ENCODE peak calls at places on chromosomes 5 and 9, in four cellular contexts. T is BJ, L is neuronal stem cell, C is cardiac fibroblast. P is an unnamed sample.

GRCh38 chr5:45532826-45533624 is 163.2 kb downstream of the HCN1 start:
- DNase-seq in C (no peak), L (peak), T (no peak), P (peak)

GRCh38 chr9:107983191-107983603 is 493.6 kb upstream of the KLF4 start:
- DNase-seq in T (peak), C (peak), L (no peak), P (no peak)

GRCh38 chr5:997711-998110 is 10.9 kb upstream of the NKD2 start:
- DNase-seq in C (no peak), L (no peak), T (no peak), P (no peak)

GRCh38 chr9:123414226-123414625 is 58.2 kb downstream of the CRB2 start:
- DNase-seq in L (no peak), T (no peak), C (no peak), P (no peak)

GRCh38 chr9:79196606-79197005 is 375.2 kb upstream of the TLE4 start:
- DNase-seq in C (peak), T (peak), L (no peak), P (no peak)

GRCh38 chr9:4796988-4797956 is 4.5 kb downstream of the RCL1 start:
- DNase-seq in L (peak), C (peak), T (no peak), P (peak)

GRCh38 chr5:133235696-133236426 is 184.0 kb downstream of the HSPA4 start:
- DNase-seq in L (no peak), C (no peak), T (no peak), P (no peak)

GRCh38 chr9:122162415-122162814 is 2.7 kb downstream of the MORN5 start:
- DNase-seq in T (no peak), L (no peak), C (no peak), P (no peak)

GRCh38 chr5:173493846-173494245 is 122.6 kb downstream of the BOD1 start:
- DNase-seq in L (no peak), T (no peak), C (no peak), P (no peak)

GRCh38 chr9:81410201-81410600 is 279.1 kb downstream of the TLE1 start:
- DNase-seq in C (peak), T (peak), L (no peak), P (no peak)

GRCh38 chr5:19853616-19854240 is 134.3 kb downstream of the CDH18 start:
- DNase-seq in T (peak), L (no peak), C (peak), P (no peak)

GRCh38 chr5:82151622-82152021 is 126.5 kb downstream of the RPS23 start:
- DNase-seq in C (no peak), L (no peak), T (no peak), P (no peak)

GRCh38 chr9:34450644-34451043 is 7.7 kb downstream of the FAM219A start:
- DNase-seq in L (no peak), C (no peak), T (no peak), P (no peak)

GRCh38 chr5:5598547-5599113 is 176.2 kb downstream of the ICE1 start:
- DNase-seq in C (no peak), T (no peak), L (no peak), P (no peak)

GRCh38 chr9:74379718-74380117 is 117.4 kb upstream of the RORB start:
- DNase-seq in L (peak), T (no peak), C (no peak), P (peak)

GRCh38 chr9:12014488-12014887 is 678.7 kb upstream of the TYRP1 start:
- DNase-seq in T (no peak), L (no peak), C (no peak), P (no peak)

GRCh38 chr5:179902763-179903158 is 4.9 kb downstream of the TBC1D9B start:
- DNase-seq in T (no peak), L (no peak), C (no peak), P (no peak)

GRCh38 chr5:73625905-73626811 is at the start of gene ARHGEF28:
- DNase-seq in T (no peak), C (peak), L (peak), P (peak)

GRCh38 chr5:53161876-53162275 is 52.3 kb upstream of the MOCS2 start:
- DNase-seq in C (peak), L (no peak), T (peak), P (no peak)

GRCh38 chr9:86821011-86821845 is 126.1 kb downstream of the GAS1 start:
- DNase-seq in C (peak), T (no peak), L (peak), P (peak)

GRCh38 chr5:113378960-113379541 is 55.7 kb downstream of the TSSK1B start:
- DNase-seq in L (peak), C (peak), T (no peak), P (peak)

GRCh38 chr5:57692582-57693487 is 210.2 kb upstream of the ACTBL2 start:
- DNase-seq in C (peak), L (peak), T (peak), P (peak)

GRCh38 chr9:131290039-131290766 is 680 bp downstream of the PLPP7 start:
- DNase-seq in C (peak), T (no peak), L (no peak), P (no peak)
- H3K4me3 ChIP-seq in C (peak), T (peak), L (no peak), P (no peak)

DNA sequence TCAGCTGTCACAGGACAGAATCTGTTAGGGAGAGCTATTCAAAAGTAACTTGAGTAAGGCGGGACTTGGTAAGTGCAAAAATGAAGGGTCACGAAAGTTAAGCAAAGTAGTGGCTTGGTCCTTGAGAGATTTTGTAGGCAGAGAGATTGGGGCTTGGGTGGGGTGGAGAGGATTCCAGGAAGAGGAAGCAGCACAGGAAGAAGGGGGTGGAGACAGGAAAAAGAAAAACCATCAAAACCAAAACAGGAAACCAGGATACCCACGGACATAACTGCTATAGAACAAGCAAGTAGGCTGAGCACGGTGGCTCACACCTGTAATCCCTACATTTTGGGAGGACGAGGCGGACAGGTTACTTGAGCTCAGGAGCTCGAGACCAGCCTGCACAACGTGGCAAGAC is 3.7 kb downstream of the ROPN1L start:
- DNase-seq in C (no peak), T (no peak), L (no peak), P (no peak)
- H3K4me3 ChIP-seq in C (no peak), T (no peak), L (no peak), P (no peak)

GRCh38 chr9:129887210-129888084 is 52.2 kb downstream of the USP20 start:
- DNase-seq in T (no peak), L (no peak), C (peak), P (no peak)

GRCh38 chr9:129885018-129885669 is 49.9 kb downstream of the USP20 start:
- DNase-seq in C (no peak), L (no peak), T (no peak), P (peak)

GRCh38 chr9:129884220-129885017 is 49.2 kb downstream of the USP20 start:
- DNase-seq in T (peak), C (peak), L (peak), P (peak)

GRCh38 chr9:129886226-129887174 is 51.2 kb downstream of the USP20 start:
- DNase-seq in T (no peak), L (no peak), C (peak), P (no peak)

DNA sequence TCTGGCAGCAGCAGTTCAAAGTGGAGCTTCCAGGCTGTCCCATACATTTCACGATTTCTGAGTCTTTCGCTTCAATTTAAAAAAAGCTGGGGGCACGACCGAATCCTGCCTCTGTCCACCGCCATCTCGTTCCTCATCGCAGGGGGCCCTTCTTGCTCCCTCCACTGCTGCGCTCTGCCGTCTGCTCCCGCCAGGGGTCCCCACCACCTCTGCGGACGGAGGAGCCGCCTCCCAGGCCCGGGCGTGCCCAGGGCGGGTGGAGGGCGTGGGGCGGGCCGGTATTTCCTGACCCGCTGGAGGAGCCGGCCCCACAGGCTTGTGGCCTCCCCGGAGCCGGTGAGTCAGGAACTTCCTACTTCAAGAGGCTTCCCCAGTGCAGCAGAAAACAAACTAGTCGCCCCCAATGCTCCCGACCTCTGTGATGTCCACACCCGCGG is 50.4 kb downstream of the USP20 start:
- DNase-seq in C (peak), T (peak), L (peak), P (peak)
- H3K4me3 ChIP-seq in C (peak), T (no peak), L (no peak), P (peak)

GRCh38 chr9:93183106-93183662 is 755 bp upstream of the WNK2 start:
- DNase-seq in C (no peak), T (no peak), L (no peak), P (no peak)
- H3K4me3 ChIP-seq in C (no peak), T (no peak), L (peak), P (peak)

GRCh38 chr9:72349240-72349639 is 15.8 kb downstream of the ZFAND5 start:
- DNase-seq in C (no peak), T (no peak), L (no peak), P (no peak)

GRCh38 chr9:72352911-72353388 is 12.1 kb downstream of the ZFAND5 start:
- DNase-seq in L (no peak), T (no peak), C (peak), P (no peak)

GRCh38 chr9:72353455-72354116 is 11.4 kb downstream of the ZFAND5 start:
- DNase-seq in C (no peak), T (no peak), L (no peak), P (no peak)

GRCh38 chr9:72349911-72350310 is 15.1 kb downstream of the ZFAND5 start:
- DNase-seq in T (no peak), L (no peak), C (no peak), P (no peak)

DNA sequence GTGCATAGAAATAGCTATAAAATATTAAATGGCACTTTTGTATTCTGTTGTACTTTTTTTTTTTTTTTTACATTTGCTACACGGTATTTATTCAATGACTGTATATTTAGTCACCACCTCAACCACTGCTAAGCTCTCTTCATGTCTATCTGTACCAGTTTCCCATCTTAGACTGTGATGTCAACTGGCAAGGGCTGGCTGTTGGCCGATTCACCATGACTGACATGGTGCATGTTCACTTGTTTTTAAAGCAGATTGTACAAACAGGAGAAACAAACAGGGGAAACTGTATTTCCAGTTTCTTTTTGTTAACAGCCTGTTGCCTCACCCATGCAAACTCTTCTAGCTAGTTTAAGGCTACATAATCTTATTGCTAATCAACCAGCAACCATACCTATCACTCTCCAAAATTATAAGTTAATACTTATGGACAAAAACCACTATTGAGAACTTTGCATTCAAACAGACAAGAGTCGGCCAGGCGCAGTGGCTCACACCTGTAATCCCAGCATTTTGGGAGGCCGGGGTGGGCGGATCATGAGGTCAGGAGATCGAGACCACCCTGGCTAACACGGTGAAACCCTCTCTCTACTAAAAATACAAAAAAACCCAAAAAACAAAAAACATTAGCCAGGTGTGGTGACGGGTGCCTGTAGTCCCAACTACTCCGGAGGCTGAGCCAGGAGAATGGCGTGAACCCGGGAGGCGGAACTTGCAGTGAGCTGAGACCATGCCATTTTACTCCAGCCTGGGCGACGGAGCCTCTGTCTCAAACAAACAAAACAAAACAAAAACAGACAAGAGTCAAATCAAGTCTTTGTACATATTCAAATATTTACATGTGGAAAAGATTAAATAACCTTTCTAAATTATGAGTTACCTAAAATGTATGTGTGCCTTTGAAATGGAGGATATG is 13.2 kb downstream of the ZFAND5 start:
- DNase-seq in L (no peak), T (no peak), C (peak), P (no peak)
- H3K4me3 ChIP-seq in L (no peak), T (no peak), C (no peak), P (no peak)

GRCh38 chr5:164672190-164672589 is 1166.8 kb downstream of the MAT2B start:
- DNase-seq in C (no peak), T (no peak), L (no peak), P (no peak)

DNA sequence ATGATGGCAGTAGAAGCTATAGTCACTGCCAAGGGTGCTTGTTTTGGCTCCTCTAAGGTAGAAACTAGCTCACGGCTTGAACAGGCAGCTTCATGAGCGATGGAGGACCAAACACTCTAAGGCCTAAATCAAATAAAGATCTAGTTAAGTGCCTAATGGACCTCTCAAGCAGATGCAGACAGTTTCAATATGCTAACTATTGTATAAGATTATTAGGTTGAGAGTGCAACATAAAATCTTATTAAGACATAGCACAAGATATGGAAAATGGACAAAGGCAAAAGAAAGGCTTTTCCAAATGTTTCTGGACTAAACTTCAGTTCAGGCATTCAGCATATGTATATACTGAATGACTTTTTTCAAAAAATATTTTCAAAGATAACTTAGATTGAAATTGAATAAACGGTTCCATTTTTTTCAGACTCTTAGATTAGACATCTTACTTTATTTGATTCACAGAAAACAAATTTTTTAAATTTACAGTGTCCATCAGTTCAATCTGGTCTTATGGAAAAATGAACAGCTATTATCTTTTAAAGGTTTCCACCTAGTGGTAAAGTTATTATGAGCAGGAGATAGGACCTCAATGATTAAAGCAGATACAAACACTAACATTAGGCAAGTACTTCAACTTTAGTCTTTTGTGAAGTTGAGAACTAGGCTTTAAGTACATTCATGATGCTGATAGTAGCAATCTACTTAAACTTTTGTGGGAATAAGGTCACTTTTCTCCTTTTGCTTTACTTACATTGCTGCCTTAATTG is 1167.7 kb downstream of the MAT2B start:
- DNase-seq in C (peak), L (no peak), T (no peak), P (no peak)
- H3K4me3 ChIP-seq in C (no peak), L (no peak), T (no peak), P (no peak)